ENCODE peak calls at places on chromosomes 12 and 14, in nine cellular contexts. Y is breast epithelium, M is pancreas, B is HCT116, L is hepatocyte, D is IMR-90, P is psoas muscle, N is cardiac muscle cell, S is heart left ventricle. X is an unnamed sample. For H3K9me3 and H3K36me3, the result is how much of the 10 kb centered on the place peaks cover.

GRCh38 chr12:71684081-71684480 is 1.8 kb upstream of the TMEM19 start:
- DNase-seq in D (no peak), S (no peak), M (no peak), L (no peak), N (no peak), B (no peak), P (no peak), Y (no peak), X (no peak)

GRCh38 chr12:132327351-132328171 is 1.8 kb downstream of the GALNT9 start:
- DNase-seq in D (peak), Y (peak), P (peak), N (no peak), M (no peak), L (peak), B (no peak), S (peak), X (no peak)

GRCh38 chr12:106386836-106387555 is 29.4 kb downstream of the POLR3B start:
- DNase-seq in P (no peak), S (no peak), L (no peak), Y (no peak), M (no peak), B (no peak), N (no peak), D (peak), X (no peak)

GRCh38 chr14:20679907-20680306 is 4.5 kb upstream of the RNASE4 start:
- DNase-seq in D (peak), N (peak), L (peak), M (no peak), P (no peak), Y (no peak), S (no peak), B (no peak), X (peak)

GRCh38 chr14:26896447-26896846 is 298.6 kb upstream of the NOVA1 start:
- DNase-seq in D (peak), N (no peak), B (no peak), S (no peak), Y (no peak), M (no peak), P (no peak), L (no peak), X (peak)

GRCh38 chr12:57027805-57028153 is 11.4 kb upstream of the TAC3 start:
- DNase-seq in Y (no peak), D (no peak), M (no peak), S (no peak), P (no peak), B (no peak), N (no peak), L (no peak), X (no peak)

GRCh38 chr14:101721951-101722661 is 39.4 kb upstream of the PPP2R5C start:
- DNase-seq in B (no peak), S (peak), D (no peak), P (peak), N (no peak), M (no peak), Y (peak), L (no peak), X (peak)

GRCh38 chr14:69696633-69697557 is 70.0 kb upstream of the SRSF5 start:
- DNase-seq in L (no peak), D (no peak), N (no peak), P (no peak), S (no peak), Y (no peak), M (no peak), B (no peak), X (no peak)

GRCh38 chr14:26281280-26281998 is 316.4 kb downstream of the NOVA1 start:
- DNase-seq in P (no peak), M (no peak), B (no peak), L (peak), N (peak), Y (peak), S (no peak), D (peak), X (no peak)

GRCh38 chr14:35971965-35972630 is 146.0 kb downstream of the BRMS1L start:
- DNase-seq in N (no peak), L (no peak), D (no peak), S (no peak), Y (no peak), P (no peak), B (no peak), M (no peak), X (no peak)

GRCh38 chr14:50338547-50338946 is 26.4 kb downstream of the DMAC2L start:
- DNase-seq in P (no peak), B (no peak), M (no peak), S (no peak), D (no peak), Y (no peak), L (no peak), N (no peak), X (no peak)

GRCh38 chr12:102372112-102372511 is 108.3 kb downstream of the IGF1 start:
- DNase-seq in S (no peak), P (no peak), L (no peak), M (no peak), D (peak), B (no peak), N (no peak), Y (no peak), X (no peak)

GRCh38 chr12:44375694-44376093 is 500.4 kb downstream of the NELL2 start:
- DNase-seq in D (no peak), M (no peak), N (no peak), B (no peak), S (no peak), Y (no peak), P (no peak), L (no peak), X (no peak)

GRCh38 chr12:102463659-102464249 is 16.6 kb downstream of the IGF1 start:
- DNase-seq in B (no peak), N (no peak), Y (no peak), P (no peak), L (no peak), D (no peak), S (no peak), M (no peak), X (no peak)

GRCh38 chr14:63642229-63642611 is 549 bp upstream of the WDR89 start:
- DNase-seq in Y (peak), P (peak), M (peak), N (peak), D (peak), L (peak), B (peak), S (peak), X (peak)

GRCh38 chr12:93090768-93091172 is 161.7 kb upstream of the EEA1 start:
- DNase-seq in D (peak), B (peak), P (no peak), M (no peak), L (no peak), S (no peak), Y (no peak), N (no peak), X (no peak)

GRCh38 chr12:122137229-122137628 is 36.8 kb downstream of the IL31 start:
- DNase-seq in M (no peak), L (no peak), Y (no peak), S (no peak), N (peak), P (no peak), B (no peak), D (no peak), X (no peak)

GRCh38 chr12:87820524-87821194 is 208.5 kb downstream of the C12orf50 start:
- DNase-seq in Y (no peak), M (no peak), S (no peak), B (peak), P (no peak), L (no peak), D (peak), N (no peak), X (no peak)

GRCh38 chr12:52217223-52217622 is 15.8 kb upstream of the KRT7 start:
- DNase-seq in L (peak), D (no peak), S (peak), B (peak), N (no peak), M (peak), Y (peak), P (peak), X (peak)

GRCh38 chr12:119415714-119416113 is 81.2 kb downstream of the CCDC60 start:
- DNase-seq in P (no peak), N (no peak), D (no peak), L (no peak), M (no peak), S (no peak), B (no peak), Y (no peak), X (no peak)

GRCh38 chr12:32995623-32996022 is 99.0 kb upstream of the PKP2 start:
- DNase-seq in D (no peak), L (peak), P (no peak), M (no peak), B (no peak), S (no peak), Y (no peak), N (no peak), X (no peak)

GRCh38 chr12:130266751-130267150 is 70.9 kb upstream of the PIWIL1 start:
- DNase-seq in Y (peak), P (no peak), L (no peak), N (peak), B (no peak), D (no peak), M (no peak), S (no peak), X (no peak)

GRCh38 chr14:22629357-22629756 is 14.8 kb downstream of the OR6J1 start:
- DNase-seq in S (no peak), Y (no peak), P (no peak), M (no peak), B (no peak), L (no peak), N (no peak), D (no peak), X (no peak)

GRCh38 chr14:91324606-91324950 is 80.1 kb upstream of the GPR68 start:
- DNase-seq in Y (no peak), L (no peak), D (no peak), P (no peak), N (no peak), M (no peak), B (no peak), S (no peak), X (no peak)

GRCh38 chr12:107645630-107646333 is 39.8 kb upstream of the PWP1 start:
- DNase-seq in M (no peak), D (no peak), Y (no peak), B (no peak), L (peak), P (peak), S (no peak), N (peak), X (no peak)

GRCh38 chr12:82998509-82998908 is 311.8 kb downstream of the TMTC2 start:
- DNase-seq in L (no peak), B (no peak), D (no peak), Y (no peak), M (no peak), S (no peak), P (no peak), N (no peak), X (no peak)

GRCh38 chr12:95239216-95239615 is 21.6 kb downstream of the VEZT start:
- DNase-seq in L (no peak), Y (no peak), S (no peak), B (no peak), N (no peak), D (no peak), M (no peak), P (no peak), X (no peak)

DNA sequence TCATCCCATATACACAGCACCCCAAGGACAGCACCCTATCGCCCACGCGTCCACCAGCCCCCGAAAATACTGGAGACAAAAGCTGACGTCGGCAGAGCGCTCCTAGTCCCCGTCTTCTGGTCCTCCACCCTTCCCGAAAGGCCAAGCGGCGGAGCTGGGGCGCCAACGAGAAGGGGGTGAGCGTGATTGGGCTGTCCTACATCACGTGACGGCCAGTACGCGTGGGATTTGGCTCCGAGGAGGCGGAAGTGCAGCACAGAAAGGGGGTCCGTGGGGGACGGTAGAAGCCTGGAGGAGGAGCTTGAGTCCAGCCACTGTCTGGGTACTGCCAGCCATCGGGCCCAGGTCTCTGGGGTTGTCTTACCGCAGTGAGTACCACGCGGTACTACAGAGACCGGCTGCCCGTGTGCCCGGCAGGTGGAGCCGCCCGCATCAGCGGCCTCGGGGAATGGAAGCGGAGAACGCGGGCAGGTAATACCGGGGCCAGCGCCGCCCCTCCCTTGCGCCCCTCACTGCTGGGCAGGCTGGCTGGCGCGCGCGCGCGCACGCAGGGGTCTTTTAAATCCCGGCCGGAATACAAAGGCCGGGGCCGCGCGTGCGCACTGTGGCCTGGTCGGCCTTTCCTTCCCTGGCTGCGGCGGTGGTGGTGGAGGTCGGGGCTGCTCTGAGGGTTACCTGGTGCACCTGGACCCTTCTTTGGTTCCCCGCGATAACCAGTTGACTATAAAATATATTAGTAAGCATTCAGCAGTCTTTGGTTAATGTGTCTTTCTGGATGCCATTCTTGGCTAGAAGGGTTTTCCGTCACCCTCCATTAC is at the start of gene TDG:
- DNase-seq in N (peak), B (peak), S (peak), D (peak), P (peak), L (peak), M (peak), Y (peak), X (peak)
- H3K27ac ChIP-seq in N (peak), B (peak), S (peak), D (peak), P (peak), L (peak), M (peak), Y (peak), X (peak)

DNA sequence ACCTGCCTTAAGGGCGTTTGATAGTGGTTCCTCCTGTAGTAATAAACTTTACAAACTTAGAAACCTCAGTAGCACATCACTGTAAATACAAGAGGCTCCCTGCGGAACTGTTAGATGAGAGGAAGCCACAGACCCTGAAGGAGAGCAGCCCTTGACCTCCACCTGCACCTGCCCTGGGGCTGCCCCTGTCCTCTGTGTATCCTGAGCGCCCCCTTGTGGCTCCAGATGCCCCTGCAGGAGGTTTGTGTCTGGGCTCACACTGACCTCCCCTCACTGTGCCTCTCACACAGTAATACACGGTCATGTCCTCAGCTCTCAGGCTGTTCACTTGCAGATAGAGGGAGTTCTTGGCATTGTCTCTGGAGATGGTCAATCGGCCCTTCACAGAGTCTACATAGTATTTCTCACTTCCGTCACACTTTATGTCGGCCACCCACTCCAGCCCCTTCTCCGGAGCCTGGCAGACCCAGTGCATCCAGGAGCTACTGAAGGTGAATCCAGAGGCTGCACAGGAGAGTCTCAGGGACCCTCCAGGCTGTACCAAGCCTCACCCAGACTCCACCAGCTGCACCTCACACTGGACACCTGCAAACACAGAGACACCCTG is 1059.8 kb downstream of the TMEM121 start:
- DNase-seq in M (peak), P (no peak), B (no peak), Y (no peak), L (no peak), N (no peak), S (no peak), D (no peak), X (no peak)
- H3K9me3 ChIP-seq in M (under half), P (under half), B (under half), Y (under half), L (under half), N (under half), S (under half), D (under half), X (under half)

GRCh38 chr12:109256011-109256410 is 53.1 kb downstream of the FOXN4 start:
- DNase-seq in S (no peak), B (no peak), N (no peak), L (no peak), P (no peak), D (no peak), M (no peak), Y (no peak), X (no peak)

GRCh38 chr12:109258607-109259544 is 50.2 kb downstream of the FOXN4 start:
- DNase-seq in B (no peak), L (no peak), N (no peak), D (no peak), P (peak), M (no peak), S (no peak), Y (no peak), X (no peak)

GRCh38 chr12:109259545-109259895 is 49.6 kb downstream of the FOXN4 start:
- DNase-seq in M (no peak), P (no peak), L (no peak), Y (no peak), S (no peak), D (no peak), N (no peak), B (no peak), X (no peak)

GRCh38 chr12:109255377-109255776 is 53.7 kb downstream of the FOXN4 start:
- DNase-seq in B (no peak), Y (no peak), D (peak), M (no peak), P (no peak), N (no peak), L (no peak), S (no peak), X (no peak)

GRCh38 chr12:109258201-109258600 is 50.9 kb downstream of the FOXN4 start:
- DNase-seq in M (no peak), B (no peak), N (no peak), Y (no peak), D (no peak), P (no peak), S (no peak), L (no peak), X (no peak)
- H3K36me3 ChIP-seq in M (half or more), B (under half), N (under half), Y (under half), D (under half), P (under half), S (half or more), L (under half), X (under half)

GRCh38 chr14:59591641-59592040 is 15.0 kb upstream of the CCDC175 start:
- DNase-seq in D (no peak), P (no peak), N (no peak), L (no peak), B (no peak), Y (no peak), S (no peak), M (no peak), X (no peak)

GRCh38 chr14:59601056-59601455 is 24.4 kb upstream of the CCDC175 start:
- DNase-seq in M (no peak), L (peak), B (no peak), N (no peak), D (no peak), S (no peak), P (no peak), Y (no peak), X (no peak)

GRCh38 chr14:59600211-59600945 is 23.8 kb upstream of the CCDC175 start:
- DNase-seq in D (peak), L (no peak), B (no peak), Y (no peak), S (no peak), P (no peak), M (no peak), N (no peak), X (no peak)

GRCh38 chr14:59595071-59595470 is 18.5 kb upstream of the CCDC175 start:
- DNase-seq in P (no peak), D (no peak), N (peak), Y (no peak), M (no peak), L (peak), S (no peak), B (no peak), X (no peak)
- H3K27ac ChIP-seq in P (no peak), D (no peak), N (no peak), Y (no peak), M (no peak), L (no peak), S (no peak), B (no peak), X (no peak)

GRCh38 chr14:105817971-105818711 is 291.8 kb downstream of the TMEM121 start:
- DNase-seq in D (no peak), P (no peak), Y (no peak), M (no peak), L (no peak), S (no peak), N (no peak), B (no peak), X (no peak)
- H3K9me3 ChIP-seq in D (under half), P (under half), Y (under half), M (under half), L (under half), S (under half), N (under half), B (under half), X (under half)

GRCh38 chr12:19144287-19144686 is 14.8 kb downstream of the PLEKHA5 start:
- DNase-seq in L (no peak), P (no peak), M (no peak), N (no peak), Y (no peak), D (no peak), B (no peak), S (no peak), X (no peak)
- H3K36me3 ChIP-seq in L (under half), P (under half), M (under half), N (under half), Y (under half), D (under half), B (under half), S (under half), X (under half)

X was measured in heart right ventricle.